ENCODE peak calls at places on chromosomes 5 and 9, in eight cellular contexts. D, J, G, O, Q, N, F and B are unnamed samples.

GRCh38 chr5:37850128-37850865 is 10.5 kb upstream of the GDNF start:
- DNase-seq in D (peak; percentile 67), J (no peak), G (no peak), O (no peak), Q (no peak), N (no peak), F (no peak), B (no peak)

GRCh38 chr9:88173378-88173999 is 35.2 kb upstream of the SPATA31C2 start:
- DNase-seq in D (peak; percentile 63), J (no peak), G (peak; percentile 49), O (no peak), Q (peak; percentile 46), N (peak; percentile 42), F (peak; percentile 20), B (no peak)

GRCh38 chr9:89732295-89732951 is 127.6 kb downstream of the GADD45G start:
- DNase-seq in D (no peak), J (no peak), G (no peak), O (no peak), Q (no peak), N (no peak), F (no peak), B (no peak)

GRCh38 chr5:14227501-14227900 is 84.4 kb downstream of the TRIO start:
- DNase-seq in D (no peak), J (no peak), G (no peak), O (no peak), Q (no peak), N (no peak), F (no peak), B (no peak)

GRCh38 chr5:20974423-20974822 is 986.4 kb upstream of the CDH18 start:
- DNase-seq in D (no peak), J (no peak), G (no peak), O (no peak), Q (no peak), N (no peak), F (no peak), B (no peak)

GRCh38 chr9:131727184-131727785 is 12.6 kb downstream of the RAPGEF1 start:
- DNase-seq in D (peak; percentile 61), J (no peak), G (no peak), O (no peak), Q (no peak), N (no peak), F (no peak), B (no peak)

GRCh38 chr5:177312649-177313181 is 1.0 kb upstream of the MXD3 start:
- DNase-seq in D (peak; percentile 52), J (no peak), G (peak; percentile 67), O (peak; percentile 75), Q (no peak), N (peak; percentile 60), F (peak; percentile 54), B (no peak)

GRCh38 chr5:130116972-130117371 is 212.7 kb downstream of the CHSY3 start:
- DNase-seq in D (no peak), J (no peak), G (no peak), O (no peak), Q (no peak), N (no peak), F (no peak), B (no peak)

GRCh38 chr9:78001946-78002731 is 29.5 kb downstream of the GNAQ start:
- DNase-seq in D (peak; percentile 44), J (no peak), G (no peak), O (no peak), Q (no peak), N (no peak), F (no peak), B (no peak)

GRCh38 chr9:128448746-128449145 is 7.1 kb upstream of the ODF2 start:
- DNase-seq in D (no peak), J (no peak), G (no peak), O (no peak), Q (no peak), N (no peak), F (no peak), B (no peak)

GRCh38 chr5:107232793-107233192 is 437.9 kb downstream of the EFNA5 start:
- DNase-seq in D (no peak), J (no peak), G (no peak), O (no peak), Q (no peak), N (no peak), F (no peak), B (no peak)

GRCh38 chr5:31614147-31615030 is 24.5 kb upstream of the PDZD2 start:
- DNase-seq in D (no peak), J (no peak), G (no peak), O (no peak), Q (no peak), N (no peak), F (no peak), B (no peak)

GRCh38 chr5:110085826-110086225 is 396.1 kb downstream of the MAN2A1 start:
- DNase-seq in D (no peak), J (no peak), G (no peak), O (no peak), Q (no peak), N (no peak), F (no peak), B (no peak)

GRCh38 chr9:2016411-2017208 is 1.5 kb downstream of the SMARCA2 start:
- DNase-seq in D (peak; percentile 93), J (peak; percentile 94), G (peak; percentile 89), O (peak; percentile 79), Q (peak; percentile 83), N (peak; percentile 79), F (peak; percentile 85), B (peak; percentile 44)

GRCh38 chr9:34256104-34256503 is 73.0 kb downstream of the KIF24 start:
- DNase-seq in D (peak; percentile 41), J (no peak), G (no peak), O (no peak), Q (no peak), N (no peak), F (no peak), B (peak; percentile 47)

GRCh38 chr5:149404746-149405549 is 25.9 kb upstream of the IL17B start:
- DNase-seq in D (peak; percentile 85), J (no peak), G (no peak), O (no peak), Q (no peak), N (no peak), F (no peak), B (no peak)

GRCh38 chr9:77956555-77956954 is 75.1 kb downstream of the GNAQ start:
- DNase-seq in D (no peak), J (no peak), G (no peak), O (no peak), Q (no peak), N (no peak), F (no peak), B (no peak)

DNA sequence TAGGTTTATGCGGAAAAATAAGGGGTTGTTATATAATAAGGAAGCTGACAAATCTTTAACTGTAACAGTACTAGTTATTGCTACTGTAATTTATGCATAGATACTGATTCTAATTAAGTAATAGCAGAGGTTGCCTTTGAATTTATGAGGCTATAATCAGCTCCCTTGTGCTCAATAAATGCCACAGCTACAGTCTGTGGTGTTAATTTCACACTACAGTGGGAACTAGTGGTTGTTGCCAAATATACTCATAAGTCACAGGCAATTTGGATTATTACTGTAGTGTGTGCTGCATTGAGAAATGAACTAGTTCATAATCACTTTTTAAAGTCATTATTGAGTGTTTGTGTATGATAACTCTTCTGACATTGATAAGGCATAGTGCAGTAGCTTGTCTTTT is 291.2 kb upstream of the PCSK5 start:
- DNase-seq in D (no peak), J (no peak), G (no peak), O (no peak), Q (no peak), N (no peak), F (no peak), B (no peak)
- TF ChIP-seq CTCF in D (no peak), J (no peak), G (no peak), O (no peak), Q (no peak), N (no peak), F (no peak), B (no peak)

DNA sequence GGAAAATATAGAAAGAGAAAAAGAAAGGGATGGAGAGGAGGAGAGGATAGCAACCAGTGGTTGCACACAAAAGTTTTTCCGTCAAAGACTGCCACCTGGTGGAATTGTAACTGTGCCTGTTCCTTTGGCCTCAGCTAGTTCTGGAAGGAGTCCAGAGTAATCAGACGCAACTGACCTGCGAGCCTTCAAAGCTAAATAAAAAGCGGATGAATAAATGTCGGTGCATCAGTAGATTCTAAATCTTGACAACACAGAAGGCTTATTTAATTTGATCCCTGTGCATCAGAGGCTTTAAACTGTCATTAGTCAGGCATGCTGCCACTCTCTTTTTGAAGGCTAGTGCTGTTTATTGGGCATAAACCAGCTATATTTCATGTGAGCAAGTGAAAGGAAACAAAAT is 132.9 kb upstream of the ACO1 start:
- DNase-seq in D (no peak), J (no peak), G (no peak), O (no peak), Q (no peak), N (peak; percentile 14), F (peak; percentile 38), B (peak; percentile 18)
- TF ChIP-seq CTCF in D (peak; percentile 55), J (peak; percentile 30), G (peak; percentile 10), O (peak; percentile 85), Q (peak; percentile 66), N (peak; percentile 52), F (peak; percentile 51), B (peak; percentile 78)

DNA sequence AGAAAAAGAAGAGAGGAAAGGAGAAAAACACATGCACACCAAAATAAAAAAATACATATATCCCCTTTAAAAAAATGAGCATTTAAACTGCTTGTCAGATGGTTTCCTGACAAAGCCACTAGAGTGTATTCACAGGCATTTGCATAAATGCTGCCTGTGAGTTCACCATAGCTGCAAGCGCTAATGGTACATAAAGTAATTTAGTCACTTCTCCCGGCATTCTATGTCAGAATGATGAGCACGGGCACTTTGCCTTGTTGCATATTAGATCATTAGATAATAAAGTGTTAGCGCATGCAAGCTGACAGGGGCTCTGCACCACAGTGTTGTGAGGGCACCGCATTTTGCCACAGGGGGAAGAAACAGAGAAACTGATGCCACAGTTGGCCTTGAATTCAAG is 280.6 kb downstream of the EBF1 start:
- DNase-seq in D (no peak), J (no peak), G (no peak), O (no peak), Q (no peak), N (no peak), F (no peak), B (no peak)
- TF ChIP-seq CTCF in D (no peak), J (no peak), G (no peak), O (no peak), Q (no peak), N (no peak), F (no peak), B (no peak)

GRCh38 chr5:170184737-170185136 is 48.0 kb upstream of the C5orf58 start:
- DNase-seq in D (no peak), J (no peak), G (no peak), O (no peak), Q (no peak), N (no peak), F (no peak), B (no peak)

GRCh38 chr5:170179626-170180025 is 53.2 kb upstream of the C5orf58 start:
- DNase-seq in D (no peak), J (no peak), G (no peak), O (no peak), Q (no peak), N (no peak), F (no peak), B (no peak)

GRCh38 chr5:170182461-170182860 is 50.3 kb upstream of the C5orf58 start:
- DNase-seq in D (no peak), J (no peak), G (no peak), O (no peak), Q (no peak), N (no peak), F (no peak), B (no peak)

GRCh38 chr5:170181902-170182301 is 50.9 kb upstream of the C5orf58 start:
- DNase-seq in D (no peak), J (no peak), G (no peak), O (no peak), Q (no peak), N (no peak), F (no peak), B (no peak)

GRCh38 chr5:170184007-170184687 is 48.6 kb upstream of the C5orf58 start:
- DNase-seq in D (peak; percentile 76), J (peak; percentile 63), G (peak; percentile 51), O (peak; percentile 79), Q (peak; percentile 51), N (peak; percentile 54), F (peak; percentile 44), B (no peak)
- TF ChIP-seq CTCF in D (peak; percentile 92), J (peak; percentile 62), G (peak; percentile 60), O (peak; percentile 87), Q (peak; percentile 82), N (peak; percentile 89), F (peak; percentile 55), B (peak; percentile 71)